ENCODE peak calls at places on chromosomes 2 and 18, in four cellular contexts. V is HepG2, J is fibroblast of lung, H is GM12878. O is an unnamed sample. For H3K4me1, the result is how much of the 10 kb centered on the place peaks cover.

GRCh38 chr18:12278153-12278764 is 24.1 kb downstream of the CIDEA start:
- DNase-seq in J (no peak), V (no peak), H (no peak), O (no peak)

GRCh38 chr2:30421551-30422436 is 25.3 kb upstream of the LCLAT1 start:
- DNase-seq in H (peak), J (peak), V (no peak), O (no peak)

GRCh38 chr18:12408247-12408869 is 629 bp downstream of the PRELID3A start:
- DNase-seq in V (no peak), H (no peak), J (peak), O (no peak)

GRCh38 chr2:183149489-183149888 is 25.2 kb downstream of the NUP35 start:
- DNase-seq in V (no peak), H (no peak), J (peak), O (no peak)

GRCh38 chr2:102044235-102044920 is 52.6 kb downstream of the IL1R2 start:
- DNase-seq in H (no peak), J (no peak), V (no peak), O (no peak)

GRCh38 chr18:38011446-38011845 is 445.8 kb upstream of the CELF4 start:
- DNase-seq in V (no peak), J (no peak), H (no peak), O (no peak)

GRCh38 chr18:70621710-70622109 is 332.9 kb downstream of the SOCS6 start:
- DNase-seq in J (no peak), V (no peak), H (no peak), O (no peak)

GRCh38 chr2:60351321-60351720 is 202.1 kb downstream of the BCL11A start:
- DNase-seq in J (no peak), V (no peak), H (no peak), O (no peak)

GRCh38 chr18:13309031-13309430 is 90.5 kb downstream of the LDLRAD4 start:
- DNase-seq in V (no peak), H (no peak), J (no peak), O (no peak)

GRCh38 chr2:226873826-226874225 is 38.0 kb downstream of the RHBDD1 start:
- DNase-seq in V (no peak), H (no peak), J (no peak), O (no peak)

GRCh38 chr18:55416791-55417190 is 171.2 kb downstream of the TCF4 start:
- DNase-seq in V (no peak), H (no peak), J (peak), O (no peak)
- H3K4me1 ChIP-seq in V (under half), H (under half), J (under half), O (under half)

GRCh38 chr2:187404431-187405110 is 43.5 kb downstream of the CALCRL start:
- DNase-seq in V (no peak), H (no peak), J (no peak), O (no peak)
- TF ChIP-seq EZH2 in V (no peak), H (no peak), J (no peak), O (no peak)

GRCh38 chr2:10380048-10380926 is 67.8 kb downstream of the ODC1 start:
- DNase-seq in H (no peak), V (no peak), J (no peak), O (no peak)

GRCh38 chr2:10384089-10384734 is 63.9 kb downstream of the ODC1 start:
- DNase-seq in H (no peak), V (no peak), J (no peak), O (no peak)

GRCh38 chr2:10385501-10385900 is 62.6 kb downstream of the ODC1 start:
- DNase-seq in H (no peak), J (peak), V (no peak), O (no peak)

GRCh38 chr2:10385933-10386773 is 62.0 kb downstream of the ODC1 start:
- DNase-seq in H (no peak), V (peak), J (peak), O (no peak)

GRCh38 chr2:10382313-10383061 is 65.6 kb downstream of the ODC1 start:
- DNase-seq in V (no peak), H (peak), J (no peak), O (no peak)
- H3K4me1 ChIP-seq in V (under half), H (under half), J (under half), O (under half)

GRCh38 chr2:176156959-176157498 is at the start of gene HOXD3:
- DNase-seq in H (no peak), J (peak), V (no peak), O (no peak)

GRCh38 chr2:176158855-176159677 is 2.0 kb downstream of the HOXD3 start:
- DNase-seq in H (no peak), V (no peak), J (peak), O (no peak)

GRCh38 chr2:176156301-176156958 is 677 bp upstream of the HOXD3 start:
- DNase-seq in J (no peak), H (no peak), V (no peak), O (no peak)

GRCh38 chr2:176158306-176158643 is 1.2 kb downstream of the HOXD3 start:
- DNase-seq in V (no peak), J (peak), H (no peak), O (no peak)

GRCh38 chr2:176157499-176158305 is 595 bp downstream of the HOXD3 start:
- DNase-seq in H (no peak), J (peak), V (no peak), O (no peak)
- TF ChIP-seq EZH2 in H (no peak), J (peak), V (peak), O (peak)

GRCh38 chr2:46351388-46352141 is 54.4 kb downstream of the EPAS1 start:
- DNase-seq in V (no peak), H (no peak), J (no peak), O (no peak)

GRCh38 chr2:46350030-46350699 is 53.0 kb downstream of the EPAS1 start:
- DNase-seq in H (no peak), J (peak), V (no peak), O (no peak)

GRCh38 chr2:46346719-46347118 is 49.5 kb downstream of the EPAS1 start:
- DNase-seq in J (no peak), H (no peak), V (no peak), O (no peak)

GRCh38 chr2:46347649-46348280 is 50.6 kb downstream of the EPAS1 start:
- DNase-seq in H (no peak), V (no peak), J (no peak), O (no peak)

DNA sequence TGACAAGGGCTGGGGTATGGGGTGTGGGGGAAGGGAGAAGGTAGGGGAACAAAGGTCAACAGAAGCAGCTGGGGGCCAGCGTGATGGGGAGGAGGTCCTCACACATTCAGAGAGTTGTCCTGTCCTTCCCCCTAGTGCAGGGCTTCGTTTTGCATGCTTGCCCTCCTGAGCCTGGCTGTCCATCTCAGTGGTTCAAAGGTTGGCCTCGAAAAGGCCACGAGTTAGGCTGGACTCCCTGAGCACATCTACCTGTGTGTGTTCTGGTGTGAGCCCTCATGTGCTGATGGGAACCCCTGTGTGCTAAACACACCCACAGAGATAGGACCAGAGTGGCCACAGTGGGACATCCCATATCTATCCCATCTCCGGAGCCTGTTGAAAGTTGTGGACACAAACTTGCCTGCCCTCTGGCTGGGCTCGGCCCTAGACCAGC is 51.9 kb downstream of the EPAS1 start:
- DNase-seq in J (no peak), H (no peak), V (peak), O (no peak)
- H3K4me1 ChIP-seq in J (under half), H (under half), V (under half), O (under half)

GRCh38 chr2:44934521-44934961 is 7.0 kb upstream of the SIX3 start:
- DNase-seq in J (no peak), V (no peak), H (no peak), O (no peak)

GRCh38 chr2:44934024-44934423 is 7.5 kb upstream of the SIX3 start:
- DNase-seq in H (no peak), V (no peak), J (no peak), O (no peak)

GRCh38 chr2:44936275-44936674 is 5.2 kb upstream of the SIX3 start:
- DNase-seq in V (no peak), J (no peak), H (no peak), O (no peak)

GRCh38 chr2:44935854-44936185 is 5.7 kb upstream of the SIX3 start:
- DNase-seq in V (no peak), H (no peak), J (no peak), O (no peak)

DNA sequence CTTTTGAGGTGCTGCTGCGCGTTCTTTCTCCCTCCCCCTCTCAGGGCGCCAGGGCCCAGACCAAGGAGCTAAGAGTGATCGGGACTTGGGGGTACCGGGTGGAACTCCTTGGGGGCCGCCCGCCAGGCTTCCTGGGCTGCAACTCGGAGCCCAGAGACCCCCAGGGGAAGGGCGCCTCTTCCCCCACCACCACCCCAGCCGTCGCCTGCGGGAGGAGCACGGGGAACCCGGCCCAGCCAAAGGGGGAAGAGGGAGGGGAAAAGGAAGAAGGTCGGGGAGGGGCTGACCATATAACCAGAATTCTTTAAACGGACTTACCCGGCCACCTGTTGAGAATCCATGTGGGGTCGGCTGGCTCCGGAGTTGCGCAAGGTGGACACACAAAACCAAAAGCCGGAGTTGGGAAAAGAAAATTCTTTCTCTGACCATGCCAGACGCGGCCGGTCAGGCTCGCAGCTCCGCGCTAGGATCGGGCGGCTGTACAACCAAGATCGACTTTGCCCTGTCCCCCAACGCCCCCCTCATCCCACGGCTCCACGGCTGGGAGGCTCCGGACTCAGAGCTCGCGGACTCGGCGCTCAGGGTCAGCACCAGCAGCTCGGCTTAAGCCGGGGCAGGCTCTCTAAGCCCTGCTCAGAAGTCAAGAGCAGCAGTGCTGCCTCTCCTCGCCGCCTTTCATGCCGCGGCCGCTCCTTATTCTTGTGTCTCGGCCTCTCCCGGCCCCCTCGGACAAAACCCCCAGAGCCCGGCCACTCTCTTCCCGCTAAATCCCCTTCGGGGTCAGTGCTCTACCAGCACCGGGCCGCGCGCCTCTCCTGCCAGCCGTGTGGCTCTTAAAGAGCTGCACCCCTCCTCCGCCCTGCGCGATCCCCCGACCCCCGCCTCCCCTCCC is 6.3 kb upstream of the SIX3 start:
- DNase-seq in V (peak), H (no peak), J (no peak), O (no peak)
- TF ChIP-seq EZH2 in V (peak), H (peak), J (peak), O (peak)

GRCh38 chr18:31430554-31430953 is 17.0 kb upstream of the DSG3 start:
- DNase-seq in J (no peak), V (no peak), H (no peak), O (no peak)
- H3K4me1 ChIP-seq in J (under half), V (under half), H (under half), O (under half)

DNA sequence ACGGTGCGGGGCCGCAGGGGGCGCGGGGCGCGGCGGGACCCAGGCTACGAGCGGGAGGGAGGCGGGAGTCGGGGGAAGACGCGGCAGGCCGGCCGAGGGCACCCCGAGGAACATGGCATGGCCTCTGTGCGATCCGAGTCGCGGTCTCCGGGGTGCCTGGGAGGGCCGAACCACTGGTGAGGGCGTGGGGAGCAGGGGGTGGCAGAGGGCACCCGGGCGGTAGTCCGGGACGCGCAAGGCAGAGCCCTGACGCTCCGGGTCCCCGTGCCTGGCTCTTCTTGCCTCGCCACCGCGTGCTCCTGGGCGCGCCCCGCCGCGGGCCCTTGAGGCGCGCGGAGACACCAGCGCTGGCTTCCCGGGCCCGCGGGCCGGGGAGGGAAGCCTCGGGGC is 4.2 kb downstream of the SOX11 start:
- DNase-seq in J (peak), V (no peak), H (no peak), O (no peak)
- TF ChIP-seq EZH2 in J (no peak), V (no peak), H (no peak), O (no peak)